ENCODE peak calls at places on chromosomes 11 and 22, in eight cellular contexts. S is suprapubic skin, T is H9, M is substantia nigra, D is lower lobe of right lung, V is MM.1S, N is ovary, Z is HCT116. L is an unnamed sample.

GRCh38 chr22:50199836-50200332 is 927 bp upstream of the SELENOO start:
- DNase-seq in S (no peak), T (peak), M (no peak), D (no peak), V (no peak), N (no peak), Z (no peak), L (no peak)

GRCh38 chr11:129885381-129885780 is 10.0 kb downstream of the NFRKB start:
- DNase-seq in S (no peak), T (no peak), M (no peak), D (no peak), V (no peak), N (no peak), Z (no peak), L (no peak)

GRCh38 chr22:20968281-20968977 is 1.4 kb downstream of the AIFM3 start:
- DNase-seq in S (no peak), T (no peak), M (no peak), D (no peak), V (no peak), N (no peak), Z (no peak), L (no peak)

GRCh38 chr11:42311504-42311903 is 852.1 kb upstream of the LRRC4C start:
- DNase-seq in S (no peak), T (no peak), M (no peak), D (no peak), V (no peak), N (no peak), Z (no peak), L (no peak)

GRCh38 chr22:44309137-44309536 is 3.6 kb downstream of the SHISAL1 start:
- DNase-seq in S (no peak), T (no peak), M (no peak), D (no peak), V (no peak), N (no peak), Z (peak), L (no peak)

GRCh38 chr11:34756591-34756990 is 135.7 kb downstream of the EHF start:
- DNase-seq in S (no peak), T (no peak), M (no peak), D (no peak), V (no peak), N (no peak), Z (no peak), L (no peak)

GRCh38 chr11:9280655-9281301 is 15.6 kb upstream of the DENND5A start:
- DNase-seq in S (no peak), T (no peak), M (no peak), D (no peak), V (peak), N (no peak), Z (no peak), L (no peak)

GRCh38 chr11:114478768-114479167 is 39.5 kb downstream of the REXO2 start:
- DNase-seq in S (no peak), T (peak), M (no peak), D (no peak), V (no peak), N (no peak), Z (no peak), L (no peak)

GRCh38 chr11:415640-416041 is 842 bp upstream of the SIGIRR start:
- DNase-seq in S (no peak), T (no peak), M (no peak), D (peak), V (no peak), N (no peak), Z (no peak), L (no peak)

GRCh38 chr22:42796081-42796480 is 61.0 kb downstream of the ARFGAP3 start:
- DNase-seq in S (no peak), T (no peak), M (no peak), D (no peak), V (no peak), N (no peak), Z (no peak), L (no peak)

GRCh38 chr11:26599421-26599820 is 27.4 kb upstream of the MUC15 start:
- DNase-seq in S (no peak), T (no peak), M (no peak), D (no peak), V (no peak), N (no peak), Z (no peak), L (no peak)

GRCh38 chr11:102600666-102601065 is 24.5 kb downstream of the MMP20 start:
- DNase-seq in S (no peak), T (no peak), M (no peak), D (no peak), V (no peak), N (no peak), Z (no peak), L (no peak)

GRCh38 chr22:48432721-48433518 is 1394.8 kb downstream of the BRD1 start:
- DNase-seq in S (peak), T (no peak), M (no peak), D (no peak), V (no peak), N (no peak), Z (no peak), L (no peak)

GRCh38 chr11:444397-445144 is 2.8 kb upstream of the ANO9 start:
- DNase-seq in S (peak), T (no peak), M (no peak), D (peak), V (no peak), N (no peak), Z (no peak), L (no peak)

GRCh38 chr22:35352214-35353111 is 28.4 kb upstream of the HMOX1 start:
- DNase-seq in S (peak), T (peak), M (peak), D (peak), V (peak), N (no peak), Z (no peak), L (peak)

GRCh38 chr11:84524422-84525051 is 1102.6 kb downstream of the DLG2 start:
- DNase-seq in S (no peak), T (no peak), M (no peak), D (no peak), V (peak), N (no peak), Z (no peak), L (no peak)

GRCh38 chr11:76459299-76459698 is 14.5 kb downstream of the EMSY start:
- DNase-seq in S (no peak), T (no peak), M (no peak), D (no peak), V (no peak), N (no peak), Z (peak), L (no peak)

GRCh38 chr22:35589071-35589735 is 27.9 kb downstream of the MB start:
- DNase-seq in S (no peak), T (no peak), M (no peak), D (no peak), V (no peak), N (peak), Z (peak), L (no peak)

GRCh38 chr11:86196291-86196690 is 48.3 kb upstream of the EED start:
- DNase-seq in S (no peak), T (no peak), M (no peak), D (no peak), V (no peak), N (no peak), Z (no peak), L (no peak)

GRCh38 chr22:27775087-27775697 is 26.4 kb downstream of the MN1 start:
- DNase-seq in S (no peak), T (no peak), M (no peak), D (no peak), V (no peak), N (no peak), Z (no peak), L (no peak)

GRCh38 chr22:27775698-27776409 is 25.7 kb downstream of the MN1 start:
- DNase-seq in S (no peak), T (peak), M (no peak), D (no peak), V (no peak), N (no peak), Z (no peak), L (no peak)

GRCh38 chr22:27778299-27779090 is 23.1 kb downstream of the MN1 start:
- DNase-seq in S (no peak), T (no peak), M (no peak), D (no peak), V (no peak), N (no peak), Z (no peak), L (no peak)

GRCh38 chr22:27776410-27776958 is 25.1 kb downstream of the MN1 start:
- DNase-seq in S (no peak), T (no peak), M (no peak), D (no peak), V (no peak), N (no peak), Z (no peak), L (no peak)

DNA sequence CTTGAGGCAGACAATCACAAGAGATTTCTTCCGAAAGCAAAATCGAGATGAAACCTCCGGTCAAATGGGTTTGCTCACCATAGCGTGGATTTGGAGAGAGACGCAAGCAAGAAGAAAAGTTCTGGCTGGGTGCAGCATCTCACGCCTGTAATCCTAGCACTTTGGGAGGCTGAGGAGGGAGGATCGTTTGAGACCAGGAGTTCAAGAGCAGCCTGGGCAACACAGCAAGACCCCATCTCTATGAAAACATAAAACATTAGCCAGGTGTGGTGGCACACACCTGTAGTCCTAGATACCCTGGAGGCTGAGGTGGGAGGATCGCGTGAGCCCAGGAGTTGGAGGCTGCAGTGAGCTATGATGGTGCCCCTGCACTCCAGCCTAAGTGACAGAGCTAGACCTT is 24.4 kb downstream of the MN1 start:
- DNase-seq in S (no peak), T (no peak), M (no peak), D (no peak), V (no peak), N (no peak), Z (no peak), L (no peak)
- H3K27ac ChIP-seq in S (peak), T (no peak), M (no peak), D (peak), V (no peak), N (no peak), Z (no peak), L (peak)

DNA sequence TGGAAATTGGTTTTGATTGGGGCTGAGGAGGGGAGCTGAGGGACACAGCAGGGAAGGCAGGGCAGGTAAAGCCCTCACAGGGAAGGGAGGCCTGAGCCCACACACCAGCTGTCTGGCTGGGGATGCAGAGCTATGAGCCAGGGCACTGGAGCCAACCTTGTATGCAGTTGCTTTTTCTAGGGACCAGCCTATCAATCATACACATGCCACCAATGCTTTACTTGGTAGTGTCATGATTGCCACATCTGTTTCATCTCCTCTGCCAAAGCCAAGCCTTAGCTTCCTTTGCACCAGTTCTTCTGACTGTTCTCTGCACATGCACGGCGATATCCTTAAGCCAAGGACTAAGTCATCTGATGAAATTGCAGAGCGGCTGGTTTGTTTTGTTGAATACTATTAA is 207.1 kb upstream of the PLET1 start:
- DNase-seq in S (no peak), T (no peak), M (no peak), D (no peak), V (no peak), N (no peak), Z (no peak), L (no peak)
- H3K27ac ChIP-seq in S (no peak), T (no peak), M (no peak), D (no peak), V (no peak), N (no peak), Z (no peak), L (no peak)

DNA sequence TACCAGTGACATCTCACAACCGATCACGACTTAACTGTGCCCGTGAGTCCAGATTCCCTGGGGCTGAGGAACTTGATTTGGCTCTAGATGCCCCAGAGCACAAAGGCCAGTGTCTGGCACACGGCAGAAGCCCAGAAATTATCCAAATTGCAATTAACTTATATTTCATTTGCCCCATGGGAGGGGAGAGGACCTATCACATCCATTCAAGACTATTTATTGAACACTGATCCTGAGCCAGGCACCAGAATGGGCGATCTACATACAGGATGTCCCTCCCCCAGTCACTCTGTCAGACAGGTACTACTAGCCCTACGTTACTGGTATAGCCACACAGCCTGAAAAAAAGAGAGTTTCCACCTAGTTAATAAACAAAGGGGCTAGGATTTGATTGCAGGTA is 5.1 kb downstream of the DNAL4 start:
- DNase-seq in S (no peak), T (no peak), M (no peak), D (no peak), V (no peak), N (no peak), Z (no peak), L (no peak)
- H3K27ac ChIP-seq in S (no peak), T (no peak), M (peak), D (peak), V (no peak), N (no peak), Z (no peak), L (peak)

DNA sequence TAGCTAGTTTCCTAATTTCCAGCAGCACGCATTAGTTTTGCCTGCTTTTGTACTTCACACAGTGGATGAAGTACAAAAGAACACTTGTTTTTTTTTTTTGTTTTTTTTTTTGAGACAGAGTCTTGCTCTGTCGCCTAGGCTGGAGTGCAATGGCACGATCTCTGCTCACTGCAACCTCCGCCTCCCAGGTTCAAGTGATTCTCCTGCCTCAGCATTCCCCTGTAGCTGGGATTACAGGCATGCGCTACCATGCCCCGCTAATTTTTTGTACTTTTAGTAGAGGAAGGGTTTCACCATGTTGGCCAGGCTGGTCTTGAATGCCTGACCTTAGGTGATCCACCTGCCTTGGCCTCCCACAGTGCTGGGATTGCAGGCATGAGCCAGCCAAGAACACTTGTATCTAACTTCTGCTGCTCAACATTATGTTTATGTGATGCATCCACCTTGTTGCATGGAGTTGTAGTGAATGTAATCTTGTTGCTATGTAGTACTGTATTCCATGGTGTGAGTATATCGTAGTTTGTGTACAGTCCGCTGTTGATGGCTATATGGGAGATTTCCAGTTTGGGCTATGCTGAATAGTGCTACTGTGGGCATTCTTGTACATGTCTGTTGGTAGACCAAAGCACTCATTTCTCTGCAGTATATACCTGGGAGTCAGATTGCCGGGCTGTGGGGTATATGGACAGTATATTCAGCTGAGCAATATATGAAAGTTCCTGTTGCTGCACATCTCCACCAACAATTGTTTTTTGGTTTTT is 17.3 kb downstream of the PACS1 start:
- DNase-seq in S (no peak), T (no peak), M (no peak), D (no peak), V (no peak), N (no peak), Z (no peak), L (no peak)
- H3K27ac ChIP-seq in S (no peak), T (no peak), M (no peak), D (no peak), V (no peak), N (no peak), Z (no peak), L (no peak)

GRCh38 chr11:12692238-12693074 is 18.2 kb downstream of the TEAD1 start:
- DNase-seq in S (peak), T (no peak), M (peak), D (peak), V (no peak), N (peak), Z (peak), L (peak)
- H3K27ac ChIP-seq in S (peak), T (no peak), M (no peak), D (peak), V (no peak), N (peak), Z (peak), L (peak)

L was measured in esophagus squamous epithelium.